ENCODE peak calls at places on chromosomes 16 and 17, in four cellular contexts. Z, T, R and V are unnamed samples. For H3K4me1, the result is how much of the 10 kb centered on the place peaks cover.

GRCh38 chr17:1486802-1487695 is 5.4 kb downstream of the MYO1C start:
- DNase-seq in Z (peak), R (peak), T (peak), V (no peak)

GRCh38 chr17:73748521-73748920 is 104.3 kb upstream of the SDK2 start:
- DNase-seq in T (no peak), Z (no peak), R (no peak), V (no peak)

GRCh38 chr17:21285164-21286065 is 904 bp downstream of the MAP2K3 start:
- DNase-seq in R (no peak), T (no peak), Z (peak), V (peak)

GRCh38 chr17:44772308-44773024 is 13.7 kb downstream of the ADAM11 start:
- DNase-seq in R (no peak), T (no peak), Z (no peak), V (no peak)

GRCh38 chr17:32259596-32259995 is 6.0 kb upstream of the RHBDL3 start:
- DNase-seq in T (no peak), R (no peak), Z (no peak), V (no peak)

GRCh38 chr17:6508519-6509294 is 47.6 kb downstream of the PITPNM3 start:
- DNase-seq in T (no peak), R (no peak), Z (no peak), V (no peak)

GRCh38 chr17:60493847-60494321 is 32.2 kb downstream of the APPBP2 start:
- DNase-seq in Z (no peak), R (no peak), T (no peak), V (no peak)

GRCh38 chr17:2138768-2139167 is 83.9 kb downstream of the HIC1 start:
- DNase-seq in T (no peak), Z (no peak), R (no peak), V (no peak)

GRCh38 chr16:65658339-65659275 is 536.7 kb upstream of the CDH11 start:
- DNase-seq in T (no peak), R (peak), Z (peak), V (no peak)

GRCh38 chr16:1553976-1554825 is 20.7 kb downstream of the TMEM204 start:
- DNase-seq in T (no peak), Z (no peak), R (no peak), V (no peak)

GRCh38 chr16:89355686-89356085 is 134.7 kb downstream of the ANKRD11 start:
- DNase-seq in T (no peak), Z (no peak), R (no peak), V (no peak)

GRCh38 chr17:21279198-21279535 is 5.3 kb upstream of the MAP2K3 start:
- DNase-seq in R (no peak), T (no peak), Z (no peak), V (no peak)

GRCh38 chr16:72124761-72125634 is 31.4 kb downstream of the DHX38 start:
- DNase-seq in T (no peak), Z (peak), R (peak), V (peak)

GRCh38 chr17:41959336-41960095 is 7.1 kb upstream of the CNP start:
- DNase-seq in R (peak), Z (peak), T (no peak), V (no peak)

GRCh38 chr16:59633996-59634579 is 900.0 kb upstream of the GOT2 start:
- DNase-seq in Z (peak), T (no peak), R (no peak), V (no peak)

GRCh38 chr16:62190426-62190825 is 154.2 kb upstream of the CDH8 start:
- DNase-seq in T (no peak), Z (peak), R (peak), V (no peak)

GRCh38 chr16:20918486-20919239 is 18.1 kb downstream of the LYRM1 start:
- DNase-seq in Z (peak), T (peak), R (no peak), V (no peak)

GRCh38 chr17:82869536-82869935 is 29.7 kb upstream of the ZNF750 start:
- DNase-seq in R (no peak), T (no peak), Z (no peak), V (no peak)

GRCh38 chr16:50261160-50261706 is 5.1 kb upstream of the ADCY7 start:
- DNase-seq in Z (no peak), T (no peak), R (no peak), V (no peak)

GRCh38 chr16:87431926-87432325 is 39.8 kb downstream of the MAP1LC3B start:
- DNase-seq in R (no peak), Z (peak), T (no peak), V (no peak)

GRCh38 chr16:56960681-56961281 is 969 bp upstream of the CETP start:
- DNase-seq in R (no peak), Z (no peak), T (no peak), V (no peak)

GRCh38 chr16:52629296-52629695 is 82.4 kb upstream of the TOX3 start:
- DNase-seq in R (no peak), Z (no peak), T (no peak), V (no peak)

GRCh38 chr17:1787301-1787902 is 25.5 kb downstream of the SERPINF1 start:
- DNase-seq in T (no peak), R (no peak), Z (peak), V (no peak)

GRCh38 chr17:50264263-50265113 is 9.8 kb upstream of the TMEM92 start:
- DNase-seq in Z (no peak), R (peak), T (no peak), V (peak)

GRCh38 chr16:69319826-69320730 is 8.9 kb downstream of the VPS4A start:
- DNase-seq in T (no peak), Z (no peak), R (no peak), V (no peak)

GRCh38 chr16:77514500-77515225 is 79.8 kb upstream of the ADAMTS18 start:
- DNase-seq in Z (no peak), R (no peak), T (no peak), V (no peak)

GRCh38 chr17:81317992-81318391 is 22.9 kb upstream of the SLC38A10 start:
- DNase-seq in T (no peak), Z (no peak), R (peak), V (no peak)

GRCh38 chr16:23327836-23328235 is 25.7 kb downstream of the SCNN1B start:
- DNase-seq in R (no peak), Z (no peak), T (no peak), V (no peak)

GRCh38 chr16:3182608-3183444 is 5.2 kb upstream of the OR1F1 start:
- DNase-seq in T (no peak), Z (peak), R (peak), V (no peak)
- TF ChIP-seq CTCF in T (no peak), Z (peak), R (peak), V (no peak)

DNA sequence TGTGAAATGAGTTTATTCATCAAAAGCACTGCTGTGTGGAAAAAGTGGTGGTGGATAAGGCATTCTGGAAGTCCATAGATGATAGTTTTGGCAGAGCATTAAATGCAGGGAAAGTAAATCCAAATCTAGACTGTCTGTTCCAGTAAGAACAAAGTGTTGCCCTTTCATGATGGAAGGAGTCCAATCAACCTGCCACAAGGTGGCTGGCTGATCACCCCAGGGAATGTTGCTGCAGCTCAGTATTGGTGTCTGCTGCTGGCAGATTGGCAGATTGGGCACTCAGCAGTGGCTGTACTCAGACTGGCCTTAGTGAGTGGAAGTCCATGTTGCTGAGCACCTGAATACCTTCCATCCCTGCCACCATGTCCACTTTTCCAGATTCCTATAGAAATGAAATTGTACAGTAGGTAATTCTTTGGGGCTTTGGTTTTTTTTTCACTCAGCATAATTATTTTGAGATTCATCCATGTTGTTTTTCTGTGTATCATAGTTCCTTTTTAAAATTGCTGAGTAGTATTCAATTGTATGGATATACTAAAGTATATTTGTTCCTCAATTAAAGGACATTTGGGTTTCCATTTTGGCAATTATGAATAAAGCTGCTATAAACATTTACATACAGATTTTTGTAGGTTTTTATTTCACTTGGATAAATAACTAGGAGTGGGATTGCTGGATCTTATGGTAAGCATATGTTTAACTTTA is 14.3 kb downstream of the DYNLL2 start:
- DNase-seq in Z (no peak), T (no peak), R (no peak), V (no peak)
- H3K27ac ChIP-seq in Z (no peak), T (no peak), R (no peak), V (no peak)

GRCh38 chr16:15986261-15986660 is 36.8 kb downstream of the ABCC1 start:
- DNase-seq in T (no peak), Z (no peak), R (no peak), V (no peak)

GRCh38 chr16:15981382-15981781 is 32.0 kb downstream of the ABCC1 start:
- DNase-seq in R (no peak), Z (no peak), T (no peak), V (no peak)

GRCh38 chr16:15988268-15989013 is 39.0 kb downstream of the ABCC1 start:
- DNase-seq in Z (no peak), R (no peak), T (no peak), V (no peak)

GRCh38 chr16:15983898-15984297 is 34.5 kb downstream of the ABCC1 start:
- DNase-seq in T (no peak), Z (no peak), R (no peak), V (no peak)

GRCh38 chr16:15985144-15985543 is 35.7 kb downstream of the ABCC1 start:
- DNase-seq in Z (no peak), T (no peak), R (no peak), V (no peak)
- H3K4me1 ChIP-seq in Z (under half), T (under half), R (under half), V (under half)

GRCh38 chr17:80292557-80292956 is 31.9 kb downstream of the RNF213 start:
- DNase-seq in Z (no peak), R (no peak), T (no peak), V (no peak)
- TF ChIP-seq CTCF in Z (no peak), R (peak), T (no peak), V (no peak)

GRCh38 chr16:73558219-73558618 is 510.3 kb upstream of the ZFHX3 start:
- DNase-seq in T (no peak), R (no peak), Z (no peak), V (no peak)

GRCh38 chr16:73565263-73565662 is 517.3 kb upstream of the ZFHX3 start:
- DNase-seq in T (no peak), Z (no peak), R (peak), V (no peak)

GRCh38 chr16:73563709-73564108 is 515.8 kb upstream of the ZFHX3 start:
- DNase-seq in Z (no peak), R (no peak), T (no peak), V (no peak)

GRCh38 chr16:73565925-73566324 is 518.0 kb upstream of the ZFHX3 start:
- DNase-seq in R (no peak), T (no peak), Z (no peak), V (no peak)

GRCh38 chr16:73560497-73560896 is 512.6 kb upstream of the ZFHX3 start:
- DNase-seq in Z (no peak), R (no peak), T (no peak), V (no peak)
- H3K27ac ChIP-seq in Z (no peak), R (no peak), T (no peak), V (no peak)

GRCh38 chr16:4086153-4086552 is 30.1 kb downstream of the ADCY9 start:
- DNase-seq in T (no peak), R (no peak), Z (no peak), V (no peak)
- H3K4me1 ChIP-seq in T (under half), R (under half), Z (under half), V (under half)

GRCh38 chr17:16019347-16019746 is 19.7 kb downstream of the TTC19 start:
- DNase-seq in R (no peak), Z (no peak), T (no peak), V (no peak)

GRCh38 chr17:16013943-16014407 is 14.4 kb downstream of the TTC19 start:
- DNase-seq in Z (peak), R (peak), T (no peak), V (no peak)
- TF ChIP-seq CTCF in Z (peak), R (peak), T (peak), V (peak)

DNA sequence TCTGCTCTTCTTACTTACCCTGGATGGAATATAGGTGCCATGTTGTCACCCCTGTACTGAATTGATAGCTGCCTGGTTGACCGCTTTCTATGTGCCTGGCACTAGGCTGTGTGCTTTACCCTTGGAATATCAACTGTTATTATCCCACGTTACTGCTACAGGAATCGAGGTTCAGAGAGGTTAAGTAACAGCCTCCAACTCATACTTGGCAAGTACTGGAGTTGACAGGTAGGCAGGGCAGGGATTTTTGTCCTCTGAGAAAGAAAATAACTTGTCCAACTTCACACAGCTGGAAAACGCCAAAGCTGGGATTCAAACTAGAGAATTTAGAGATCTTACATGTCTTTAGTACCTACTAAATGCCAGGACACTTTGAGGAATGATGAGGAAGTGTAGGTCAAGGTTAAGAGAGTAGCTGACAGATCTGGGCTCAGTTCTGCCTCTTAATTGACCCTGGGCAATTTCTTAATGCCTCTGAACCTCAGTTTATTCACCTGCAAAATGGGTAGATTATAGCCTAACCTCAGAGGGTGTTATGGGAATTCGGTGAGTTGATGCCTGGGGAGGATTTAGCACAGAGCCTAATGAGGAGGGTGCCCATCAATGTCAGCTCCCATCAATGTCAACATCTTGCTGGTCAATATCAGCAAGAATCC is 25.8 kb downstream of the ITPRIPL2 start:
- DNase-seq in T (no peak), Z (no peak), R (no peak), V (no peak)
- H3K27ac ChIP-seq in T (no peak), Z (no peak), R (no peak), V (no peak)

DNA sequence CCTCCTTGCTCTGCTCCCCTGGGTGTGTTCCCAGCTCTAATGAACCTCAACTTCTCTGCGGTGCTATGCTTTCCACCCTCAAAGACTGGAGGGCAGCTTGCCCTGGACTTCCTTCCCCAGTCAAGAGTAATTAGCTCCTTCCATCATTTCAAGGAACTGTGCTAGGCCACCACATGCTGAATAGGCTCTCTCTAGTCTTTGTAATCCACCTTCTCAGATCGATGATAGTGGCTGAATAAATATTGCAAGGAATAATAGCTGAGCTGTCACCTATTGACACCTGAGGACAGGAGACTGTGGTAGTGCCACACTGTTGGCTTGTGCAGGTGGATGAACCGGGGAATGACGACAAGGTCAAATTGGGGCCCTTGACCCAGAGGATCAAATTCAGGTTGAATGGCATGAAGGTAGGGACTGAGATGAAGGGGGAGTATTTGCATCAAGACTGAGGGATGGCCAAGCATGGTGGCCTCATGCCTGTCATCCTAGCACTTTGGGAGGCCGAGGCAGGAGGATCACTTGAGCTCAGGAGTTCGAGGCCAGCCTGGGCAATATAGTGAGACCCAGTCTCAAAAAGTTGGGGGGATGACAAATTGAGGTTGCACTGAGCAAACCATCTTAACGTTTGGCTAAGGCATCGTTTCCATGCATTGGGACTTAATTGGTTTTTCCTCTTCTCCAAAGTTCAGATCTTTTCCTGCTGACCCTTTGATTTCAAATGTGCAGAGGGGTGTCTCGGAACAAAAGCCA is 18.8 kb upstream of the SLC5A11 start:
- DNase-seq in R (no peak), Z (no peak), T (no peak), V (no peak)
- H3K4me1 ChIP-seq in R (under half), Z (under half), T (under half), V (under half)